ENCODE peak calls at places on chromosomes 16 and 17, in four cellular contexts. One of them, this sample, is unnamed.

GRCh38 chr17:40922239-40922638 is 15.2 kb downstream of the KRT23 start:
- DNase-seq in A549: peak; percentile 80
- DNase-seq in H1: no peak
- DNase-seq in K562: peak; percentile 21
- DNase-seq in this sample: peak; percentile 75

GRCh38 chr17:63956296-63956920 is 16.3 kb downstream of the SCN4A start:
- DNase-seq in A549: no peak
- DNase-seq in H1: no peak
- DNase-seq in K562: no peak
- DNase-seq in this sample: no peak

GRCh38 chr16:3642397-3643094 is 11.9 kb upstream of the DNASE1 start:
- DNase-seq in A549: no peak
- DNase-seq in H1: peak; percentile 46
- DNase-seq in K562: peak; percentile 89
- DNase-seq in this sample: peak; percentile 29

GRCh38 chr16:24165273-24165672 is 90.9 kb upstream of the CACNG3 start:
- DNase-seq in A549: no peak
- DNase-seq in H1: no peak
- DNase-seq in K562: no peak
- DNase-seq in this sample: no peak

GRCh38 chr16:74862743-74863244 is 88.2 kb upstream of the FA2H start:
- DNase-seq in A549: peak; percentile 63
- DNase-seq in H1: no peak
- DNase-seq in K562: peak; percentile 73
- DNase-seq in this sample: peak; percentile 61

GRCh38 chr16:19130852-19131808 is 17.4 kb downstream of the ITPRIPL2 start:
- DNase-seq in A549: peak; percentile 63
- DNase-seq in H1: no peak
- DNase-seq in K562: peak; percentile 42
- DNase-seq in this sample: peak; percentile 61

GRCh38 chr17:32158870-32159585 is 16.7 kb downstream of the RHOT1 start:
- DNase-seq in A549: no peak
- DNase-seq in H1: no peak
- DNase-seq in K562: no peak
- DNase-seq in this sample: no peak

GRCh38 chr17:55783684-55784245 is 32.9 kb downstream of the PCTP start:
- DNase-seq in A549: no peak
- DNase-seq in H1: no peak
- DNase-seq in K562: peak; percentile 9
- DNase-seq in this sample: peak; percentile 6

GRCh38 chr16:88359008-88359407 is 23.8 kb upstream of the ZNF469 start:
- DNase-seq in A549: no peak
- DNase-seq in H1: no peak
- DNase-seq in K562: no peak
- DNase-seq in this sample: no peak

GRCh38 chr17:57750930-57751329 is 5.8 kb upstream of the CCDC182 start:
- DNase-seq in A549: no peak
- DNase-seq in H1: no peak
- DNase-seq in K562: no peak
- DNase-seq in this sample: no peak
- TF ChIP-seq POLR2A in A549: no peak
- TF ChIP-seq POLR2A in H1: no peak
- TF ChIP-seq POLR2A in K562: no peak
- TF ChIP-seq POLR2A in this sample: no peak

GRCh38 chr16:82788919-82789318 is 162.2 kb downstream of the CDH13 start:
- DNase-seq in A549: no peak
- DNase-seq in H1: no peak
- DNase-seq in K562: no peak
- DNase-seq in this sample: no peak

GRCh38 chr16:82792704-82793103 is 165.9 kb downstream of the CDH13 start:
- DNase-seq in A549: no peak
- DNase-seq in H1: no peak
- DNase-seq in K562: no peak
- DNase-seq in this sample: no peak

GRCh38 chr16:82788225-82788624 is 161.5 kb downstream of the CDH13 start:
- DNase-seq in A549: no peak
- DNase-seq in H1: no peak
- DNase-seq in K562: no peak
- DNase-seq in this sample: no peak

GRCh38 chr16:82796047-82796446 is 169.3 kb downstream of the CDH13 start:
- DNase-seq in A549: no peak
- DNase-seq in H1: no peak
- DNase-seq in K562: no peak
- DNase-seq in this sample: no peak

DNA sequence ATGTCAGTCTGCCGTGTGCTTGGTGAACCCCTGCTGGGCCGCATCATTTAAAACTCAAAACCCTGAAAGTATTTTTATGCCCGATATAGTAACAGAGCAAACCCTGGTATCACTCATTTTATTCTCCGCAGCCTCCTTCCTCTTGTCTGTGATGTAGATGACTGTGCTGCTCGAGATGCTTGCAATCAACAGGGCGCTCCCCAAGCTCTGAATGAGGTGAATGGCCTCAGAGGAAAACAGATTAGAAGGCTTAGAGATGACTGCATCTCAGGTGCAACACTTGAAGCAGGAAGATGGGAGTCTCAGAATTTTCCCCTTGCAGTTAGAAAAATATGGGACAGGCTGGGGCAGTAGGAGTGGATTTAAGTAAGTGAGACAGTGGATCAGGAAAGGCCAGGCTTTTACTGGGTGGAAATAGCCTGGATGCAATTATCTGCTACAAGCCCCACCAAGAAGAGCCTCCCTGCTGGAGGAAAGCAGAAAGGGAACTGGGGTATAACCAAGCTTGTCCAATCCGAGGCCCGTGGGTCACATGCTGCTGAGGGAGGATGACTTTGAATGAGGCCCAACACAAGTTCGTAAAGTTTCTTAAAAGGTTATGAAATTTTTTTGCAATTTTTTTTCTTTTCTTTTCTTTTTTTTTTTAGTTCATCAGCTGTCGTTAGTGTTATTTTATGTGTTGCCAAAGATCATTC is 166.9 kb downstream of the CDH13 start:
- DNase-seq in A549: no peak
- DNase-seq in H1: no peak
- DNase-seq in K562: no peak
- DNase-seq in this sample: no peak
- TF ChIP-seq JUN in A549: no peak
- TF ChIP-seq JUN in H1: no peak
- TF ChIP-seq JUN in K562: no peak
- TF ChIP-seq JUN in this sample: no peak

GRCh38 chr17:73743802-73744201 is 99.6 kb upstream of the SDK2 start:
- DNase-seq in A549: no peak
- DNase-seq in H1: no peak
- DNase-seq in K562: no peak
- DNase-seq in this sample: no peak

GRCh38 chr17:73742915-73743314 is 98.7 kb upstream of the SDK2 start:
- DNase-seq in A549: no peak
- DNase-seq in H1: peak; percentile 58
- DNase-seq in K562: no peak
- DNase-seq in this sample: no peak

GRCh38 chr17:73740370-73740769 is 96.1 kb upstream of the SDK2 start:
- DNase-seq in A549: no peak
- DNase-seq in H1: no peak
- DNase-seq in K562: no peak
- DNase-seq in this sample: no peak

GRCh38 chr17:73733527-73733926 is 89.3 kb upstream of the SDK2 start:
- DNase-seq in A549: no peak
- DNase-seq in H1: no peak
- DNase-seq in K562: no peak
- DNase-seq in this sample: no peak

GRCh38 chr17:73738751-73739575 is 94.7 kb upstream of the SDK2 start:
- DNase-seq in A549: no peak
- DNase-seq in H1: no peak
- DNase-seq in K562: no peak
- DNase-seq in this sample: no peak
- H3K4me1 ChIP-seq in A549: no peaks in the 10 kb centered on the region
- H3K4me1 ChIP-seq in H1: no peaks in the 10 kb centered on the region
- H3K4me1 ChIP-seq in K562: no peaks in the 10 kb centered on the region
- H3K4me1 ChIP-seq in this sample: no peaks in the 10 kb centered on the region

GRCh38 chr17:7484067-7484963 is at the start of gene POLR2A:
- DNase-seq in A549: peak; percentile 99
- DNase-seq in H1: peak; percentile 98
- DNase-seq in K562: peak; percentile 97
- DNase-seq in this sample: peak; percentile 99

GRCh38 chr17:7479389-7480192 is at the start of gene ZBTB4:
- DNase-seq in A549: peak; percentile 69
- DNase-seq in H1: peak; percentile 69
- DNase-seq in K562: peak; percentile 64
- DNase-seq in this sample: peak; percentile 44

GRCh38 chr17:7486181-7486580 is 2.0 kb downstream of the POLR2A start:
- DNase-seq in A549: no peak
- DNase-seq in H1: no peak
- DNase-seq in K562: peak; percentile 29
- DNase-seq in this sample: peak; percentile 21

GRCh38 chr17:7484964-7485377 is 805 bp downstream of the POLR2A start:
- DNase-seq in A549: no peak
- DNase-seq in H1: no peak
- DNase-seq in K562: no peak
- DNase-seq in this sample: no peak

DNA sequence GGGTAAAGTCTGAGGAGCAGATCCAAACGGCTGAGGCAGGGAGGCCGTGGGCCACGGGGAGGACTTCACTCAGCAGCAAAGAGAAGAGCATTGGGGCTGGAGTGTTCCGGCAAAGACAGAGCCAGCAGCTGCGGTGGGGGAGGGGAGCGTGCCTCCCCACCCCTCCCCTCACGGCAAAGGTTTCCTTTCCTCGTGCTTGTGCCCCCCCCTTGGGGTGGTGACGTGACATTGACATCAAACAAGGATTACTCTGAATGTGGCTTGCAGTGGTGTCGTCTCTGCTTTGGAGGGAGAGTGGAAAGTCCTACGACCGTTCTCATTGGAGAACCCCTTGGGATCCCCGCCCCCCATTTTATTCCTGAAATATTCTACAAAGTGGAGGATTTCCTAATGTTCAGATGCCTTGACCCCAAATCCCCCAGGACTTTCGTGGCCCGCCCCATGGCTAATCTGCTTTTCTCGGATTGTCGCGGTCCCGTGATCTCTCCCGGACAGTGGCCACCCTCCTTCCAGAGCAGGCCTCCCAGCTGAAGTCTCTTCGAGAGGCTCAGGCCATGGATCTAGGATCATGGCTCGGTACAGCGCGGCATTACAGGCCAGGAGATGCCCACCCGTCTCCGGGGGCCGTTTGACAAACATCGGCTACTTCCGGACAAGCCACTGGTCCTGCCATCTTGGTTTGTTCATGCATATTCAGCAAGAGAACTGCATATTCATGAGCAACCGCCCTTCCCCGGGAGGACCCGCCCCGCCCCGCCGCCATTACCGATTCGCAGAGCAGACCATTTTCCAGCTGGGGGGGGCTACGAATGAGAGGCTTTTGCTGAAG is 714 bp upstream of the POLR2A start:
- DNase-seq in A549: peak; percentile 96
- DNase-seq in H1: peak; percentile 91
- DNase-seq in K562: peak; percentile 94
- DNase-seq in this sample: peak; percentile 75
- TF ChIP-seq POLR2A in A549: peak; percentile 74
- TF ChIP-seq POLR2A in H1: no peak
- TF ChIP-seq POLR2A in K562: peak; percentile 8
- TF ChIP-seq POLR2A in this sample: peak; percentile 42

GRCh38 chr16:89686520-89687091 is at the start of gene CDK10:
- DNase-seq in A549: peak; percentile 89
- DNase-seq in H1: peak; percentile 99
- DNase-seq in K562: peak; percentile 95
- DNase-seq in this sample: peak; percentile 91

GRCh38 chr16:89688395-89688794 is 1.9 kb downstream of the CDK10 start:
- DNase-seq in A549: no peak
- DNase-seq in H1: no peak
- DNase-seq in K562: no peak
- DNase-seq in this sample: no peak

GRCh38 chr16:89689142-89689541 is 2.7 kb downstream of the CDK10 start:
- DNase-seq in A549: no peak
- DNase-seq in H1: no peak
- DNase-seq in K562: no peak
- DNase-seq in this sample: no peak

GRCh38 chr16:89685916-89686315 is 573 bp upstream of the CDK10 start:
- DNase-seq in A549: no peak
- DNase-seq in H1: no peak
- DNase-seq in K562: no peak
- DNase-seq in this sample: no peak

DNA sequence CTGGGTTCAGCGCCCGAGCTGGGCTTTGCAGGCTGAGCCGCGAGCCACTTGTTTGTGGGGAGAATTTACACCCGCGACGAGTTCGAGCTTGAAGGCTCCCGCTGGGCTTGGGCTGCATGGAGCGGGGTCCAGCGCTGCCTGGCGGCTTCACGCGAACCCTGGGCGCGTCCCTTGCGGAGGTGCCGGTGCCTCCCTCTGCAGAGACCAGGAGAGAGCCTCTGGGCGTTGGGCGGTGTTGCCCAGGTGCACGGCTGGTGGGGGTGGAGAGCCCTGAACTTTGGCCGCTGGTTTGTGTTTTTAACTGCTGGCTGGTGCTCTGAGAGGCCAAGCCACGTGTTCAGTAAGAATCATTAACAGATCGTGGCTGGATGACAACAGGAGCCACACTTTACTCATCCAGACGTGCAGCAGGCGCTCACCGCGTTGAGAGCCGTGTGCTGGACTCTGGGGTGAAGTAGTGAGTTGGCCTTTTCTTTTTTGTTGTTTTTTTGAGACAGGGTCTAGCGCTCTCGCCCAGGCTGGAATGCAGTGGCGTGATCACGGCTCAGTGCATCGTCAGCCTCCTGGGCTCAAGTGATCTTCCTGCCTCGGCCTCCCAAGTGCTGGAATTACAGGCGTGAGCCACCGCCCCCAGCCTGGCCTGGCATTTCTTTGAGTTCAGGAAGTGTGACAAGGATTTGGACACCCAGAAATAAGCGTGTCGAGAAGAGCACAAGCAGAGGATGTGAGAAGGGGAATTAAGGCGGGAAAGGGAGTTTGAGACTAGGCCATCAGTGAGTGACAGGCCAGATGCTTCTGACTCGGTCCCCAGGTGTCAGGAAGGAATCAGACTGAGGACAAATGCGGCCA is 827 bp downstream of the CDK10 start:
- DNase-seq in A549: peak; percentile 79
- DNase-seq in H1: no peak
- DNase-seq in K562: peak; percentile 48
- DNase-seq in this sample: peak; percentile 51
- TF ChIP-seq JUN in A549: no peak
- TF ChIP-seq JUN in H1: no peak
- TF ChIP-seq JUN in K562: no peak
- TF ChIP-seq JUN in this sample: no peak

GRCh38 chr17:42526031-42526444 is 10.0 kb upstream of the NAGLU start:
- DNase-seq in A549: peak; percentile 53
- DNase-seq in H1: no peak
- DNase-seq in K562: no peak
- DNase-seq in this sample: peak; percentile 66
- H3K4me1 ChIP-seq in A549: peaks cover 55% of the 10 kb centered on the region
- H3K4me1 ChIP-seq in H1: no peaks in the 10 kb centered on the region
- H3K4me1 ChIP-seq in K562: peaks cover 59% of the 10 kb centered on the region
- H3K4me1 ChIP-seq in this sample: peaks cover 29% of the 10 kb centered on the region